ENCODE peak calls at places on chromosome 12, in five cellular contexts. One of them, this sample, is unnamed.

GRCh38 chr12:38984388-38984787 is 79.0 kb upstream of the CPNE8 start:
- DNase-seq in kidney glomerular epithelial cell: no peak
- DNase-seq in kidney epithelial cell: no peak
- DNase-seq in NCI-H1436: no peak
- DNase-seq in activated naive CD4-positive, alpha-beta T cell treated with anti-CD3 and anti-CD28 coated beads, Interleukin-2, amount 50 U/mL, for 72 hours: no peak
- DNase-seq in this sample: no peak

GRCh38 chr12:97301576-97301975 is 161.0 kb upstream of the RMST start:
- DNase-seq in NCI-H1436: no peak
- DNase-seq in activated naive CD4-positive, alpha-beta T cell treated with anti-CD3 and anti-CD28 coated beads, Interleukin-2, amount 50 U/mL, for 72 hours: no peak
- DNase-seq in kidney glomerular epithelial cell: no peak
- DNase-seq in kidney epithelial cell: no peak
- DNase-seq in this sample: no peak

GRCh38 chr12:121537814-121538698 is 42.8 kb downstream of the KDM2B start:
- DNase-seq in activated naive CD4-positive, alpha-beta T cell treated with anti-CD3 and anti-CD28 coated beads, Interleukin-2, amount 50 U/mL, for 72 hours: peak
- DNase-seq in NCI-H1436: no peak
- DNase-seq in kidney epithelial cell: no peak
- DNase-seq in kidney glomerular epithelial cell: no peak
- DNase-seq in this sample: peak

GRCh38 chr12:52539024-52539820 is 13.7 kb downstream of the KRT71 start:
- DNase-seq in kidney glomerular epithelial cell: peak
- DNase-seq in NCI-H1436: no peak
- DNase-seq in kidney epithelial cell: peak
- DNase-seq in activated naive CD4-positive, alpha-beta T cell treated with anti-CD3 and anti-CD28 coated beads, Interleukin-2, amount 50 U/mL, for 72 hours: no peak
- DNase-seq in this sample: peak

GRCh38 chr12:78916845-78917480 is 52.4 kb downstream of the SYT1 start:
- DNase-seq in NCI-H1436: no peak
- DNase-seq in kidney glomerular epithelial cell: peak
- DNase-seq in activated naive CD4-positive, alpha-beta T cell treated with anti-CD3 and anti-CD28 coated beads, Interleukin-2, amount 50 U/mL, for 72 hours: no peak
- DNase-seq in kidney epithelial cell: peak
- DNase-seq in this sample: no peak

GRCh38 chr12:9051156-9051545 is 61.8 kb downstream of the KLRG1 start:
- DNase-seq in activated naive CD4-positive, alpha-beta T cell treated with anti-CD3 and anti-CD28 coated beads, Interleukin-2, amount 50 U/mL, for 72 hours: no peak
- DNase-seq in kidney epithelial cell: no peak
- DNase-seq in kidney glomerular epithelial cell: no peak
- DNase-seq in NCI-H1436: no peak
- DNase-seq in this sample: no peak

GRCh38 chr12:132171293-132171967 is 27.2 kb downstream of the NOC4L start:
- DNase-seq in activated naive CD4-positive, alpha-beta T cell treated with anti-CD3 and anti-CD28 coated beads, Interleukin-2, amount 50 U/mL, for 72 hours: no peak
- DNase-seq in NCI-H1436: no peak
- DNase-seq in kidney glomerular epithelial cell: no peak
- DNase-seq in kidney epithelial cell: no peak
- DNase-seq in this sample: no peak

GRCh38 chr12:56338643-56339422 is at the start of gene IL23A:
- DNase-seq in activated naive CD4-positive, alpha-beta T cell treated with anti-CD3 and anti-CD28 coated beads, Interleukin-2, amount 50 U/mL, for 72 hours: peak
- DNase-seq in kidney glomerular epithelial cell: peak
- DNase-seq in NCI-H1436: no peak
- DNase-seq in kidney epithelial cell: peak
- DNase-seq in this sample: peak

GRCh38 chr12:69563166-69563762 is 22.0 kb upstream of the CCT2 start:
- DNase-seq in kidney glomerular epithelial cell: no peak
- DNase-seq in NCI-H1436: no peak
- DNase-seq in activated naive CD4-positive, alpha-beta T cell treated with anti-CD3 and anti-CD28 coated beads, Interleukin-2, amount 50 U/mL, for 72 hours: no peak
- DNase-seq in kidney epithelial cell: no peak
- DNase-seq in this sample: no peak

GRCh38 chr12:5442251-5443006 is 10.5 kb downstream of the NTF3 start:
- DNase-seq in kidney epithelial cell: no peak
- DNase-seq in activated naive CD4-positive, alpha-beta T cell treated with anti-CD3 and anti-CD28 coated beads, Interleukin-2, amount 50 U/mL, for 72 hours: no peak
- DNase-seq in kidney glomerular epithelial cell: peak
- DNase-seq in NCI-H1436: no peak
- DNase-seq in this sample: peak

GRCh38 chr12:53122961-53123468 is 19.7 kb downstream of the SOAT2 start:
- DNase-seq in kidney epithelial cell: no peak
- DNase-seq in activated naive CD4-positive, alpha-beta T cell treated with anti-CD3 and anti-CD28 coated beads, Interleukin-2, amount 50 U/mL, for 72 hours: no peak
- DNase-seq in NCI-H1436: no peak
- DNase-seq in kidney glomerular epithelial cell: peak
- DNase-seq in this sample: no peak

GRCh38 chr12:22672951-22673350 is 48.0 kb downstream of the ETNK1 start:
- DNase-seq in NCI-H1436: no peak
- DNase-seq in kidney epithelial cell: no peak
- DNase-seq in kidney glomerular epithelial cell: no peak
- DNase-seq in activated naive CD4-positive, alpha-beta T cell treated with anti-CD3 and anti-CD28 coated beads, Interleukin-2, amount 50 U/mL, for 72 hours: no peak
- DNase-seq in this sample: no peak

GRCh38 chr12:62785941-62786559 is 148.9 kb downstream of the PPM1H start:
- DNase-seq in kidney epithelial cell: peak
- DNase-seq in kidney glomerular epithelial cell: peak
- DNase-seq in NCI-H1436: no peak
- DNase-seq in activated naive CD4-positive, alpha-beta T cell treated with anti-CD3 and anti-CD28 coated beads, Interleukin-2, amount 50 U/mL, for 72 hours: no peak
- DNase-seq in this sample: peak

GRCh38 chr12:92570056-92570753 is 132.6 kb upstream of the PLEKHG7 start:
- DNase-seq in kidney epithelial cell: no peak
- DNase-seq in activated naive CD4-positive, alpha-beta T cell treated with anti-CD3 and anti-CD28 coated beads, Interleukin-2, amount 50 U/mL, for 72 hours: peak
- DNase-seq in NCI-H1436: peak
- DNase-seq in kidney glomerular epithelial cell: peak
- DNase-seq in this sample: peak

GRCh38 chr12:52848661-52849255 is at the start of gene KRT78:
- DNase-seq in NCI-H1436: no peak
- DNase-seq in kidney glomerular epithelial cell: no peak
- DNase-seq in activated naive CD4-positive, alpha-beta T cell treated with anti-CD3 and anti-CD28 coated beads, Interleukin-2, amount 50 U/mL, for 72 hours: no peak
- DNase-seq in kidney epithelial cell: no peak
- DNase-seq in this sample: no peak

GRCh38 chr12:47808574-47809380 is 10.9 kb downstream of the HDAC7 start:
- DNase-seq in activated naive CD4-positive, alpha-beta T cell treated with anti-CD3 and anti-CD28 coated beads, Interleukin-2, amount 50 U/mL, for 72 hours: peak
- DNase-seq in kidney epithelial cell: no peak
- DNase-seq in NCI-H1436: no peak
- DNase-seq in kidney glomerular epithelial cell: no peak
- DNase-seq in this sample: no peak

GRCh38 chr12:117093918-117094630 is 5.1 kb downstream of the TESC start:
- DNase-seq in activated naive CD4-positive, alpha-beta T cell treated with anti-CD3 and anti-CD28 coated beads, Interleukin-2, amount 50 U/mL, for 72 hours: no peak
- DNase-seq in kidney glomerular epithelial cell: no peak
- DNase-seq in NCI-H1436: peak
- DNase-seq in kidney epithelial cell: no peak
- DNase-seq in this sample: no peak

GRCh38 chr12:39587247-39587646 is 32.4 kb downstream of the ABCD2 start:
- DNase-seq in NCI-H1436: no peak
- DNase-seq in kidney epithelial cell: no peak
- DNase-seq in kidney glomerular epithelial cell: no peak
- DNase-seq in activated naive CD4-positive, alpha-beta T cell treated with anti-CD3 and anti-CD28 coated beads, Interleukin-2, amount 50 U/mL, for 72 hours: no peak
- DNase-seq in this sample: no peak

GRCh38 chr12:103840399-103840880 is 594 bp downstream of the NT5DC3 start:
- DNase-seq in activated naive CD4-positive, alpha-beta T cell treated with anti-CD3 and anti-CD28 coated beads, Interleukin-2, amount 50 U/mL, for 72 hours: peak
- DNase-seq in kidney glomerular epithelial cell: peak
- DNase-seq in kidney epithelial cell: no peak
- DNase-seq in NCI-H1436: no peak
- DNase-seq in this sample: no peak

This sample was measured in NCI-H2081.